ENCODE peak calls at places on chromosomes 11 and 22, in nine cellular contexts. M, A, E, I, L, S, J, Z and V are unnamed samples.

GRCh38 chr11:35868491-35868890 is 75.4 kb upstream of the LDLRAD3 start:
- DNase-seq in M (no peak), A (no peak), E (no peak), I (no peak), L (no peak), S (no peak), J (no peak), Z (no peak), V (no peak)

GRCh38 chr11:123560001-123560400 is 94.4 kb downstream of the SCN3B start:
- DNase-seq in M (peak; percentile 45), A (peak; percentile 74), E (no peak), I (peak; percentile 88), L (no peak), S (no peak), J (peak; percentile 72), Z (no peak), V (peak; percentile 68)

GRCh38 chr11:22711880-22712279 is 45.5 kb downstream of the GAS2 start:
- DNase-seq in M (peak; percentile 12), A (peak; percentile 22), E (no peak), I (no peak), L (no peak), S (no peak), J (no peak), Z (no peak), V (no peak)

GRCh38 chr11:73521621-73522020 is 76.3 kb downstream of the FAM168A start:
- DNase-seq in M (no peak), A (no peak), E (no peak), I (peak; percentile 54), L (peak; percentile 13), S (no peak), J (no peak), Z (peak; percentile 68), V (no peak)

GRCh38 chr22:41848468-41848867 is 15.6 kb downstream of the SREBF2 start:
- DNase-seq in M (no peak), A (peak; percentile 43), E (no peak), I (no peak), L (peak; percentile 35), S (no peak), J (no peak), Z (no peak), V (peak; percentile 39)

GRCh38 chr22:29617922-29618629 is 14.6 kb downstream of the NF2 start:
- DNase-seq in M (no peak), A (peak; percentile 36), E (no peak), I (peak; percentile 68), L (no peak), S (no peak), J (no peak), Z (peak; percentile 71), V (no peak)

GRCh38 chr11:100629671-100630070 is 57.4 kb upstream of the ARHGAP42 start:
- DNase-seq in M (no peak), A (no peak), E (no peak), I (no peak), L (peak; percentile 47), S (no peak), J (no peak), Z (no peak), V (no peak)

GRCh38 chr22:42805998-42806481 is 51.0 kb downstream of the ARFGAP3 start:
- DNase-seq in M (no peak), A (peak; percentile 42), E (no peak), I (no peak), L (no peak), S (no peak), J (no peak), Z (no peak), V (no peak)

GRCh38 chr11:2142300-2142759 is 3.1 kb upstream of the IGF2 start:
- DNase-seq in M (no peak), A (no peak), E (no peak), I (peak; percentile 30), L (no peak), S (no peak), J (no peak), Z (no peak), V (no peak)

GRCh38 chr22:20430641-20431519 is 6.7 kb downstream of the SCARF2 start:
- DNase-seq in M (no peak), A (peak; percentile 54), E (peak; percentile 67), I (no peak), L (peak; percentile 65), S (peak; percentile 33), J (no peak), Z (peak; percentile 33), V (no peak)

DNA sequence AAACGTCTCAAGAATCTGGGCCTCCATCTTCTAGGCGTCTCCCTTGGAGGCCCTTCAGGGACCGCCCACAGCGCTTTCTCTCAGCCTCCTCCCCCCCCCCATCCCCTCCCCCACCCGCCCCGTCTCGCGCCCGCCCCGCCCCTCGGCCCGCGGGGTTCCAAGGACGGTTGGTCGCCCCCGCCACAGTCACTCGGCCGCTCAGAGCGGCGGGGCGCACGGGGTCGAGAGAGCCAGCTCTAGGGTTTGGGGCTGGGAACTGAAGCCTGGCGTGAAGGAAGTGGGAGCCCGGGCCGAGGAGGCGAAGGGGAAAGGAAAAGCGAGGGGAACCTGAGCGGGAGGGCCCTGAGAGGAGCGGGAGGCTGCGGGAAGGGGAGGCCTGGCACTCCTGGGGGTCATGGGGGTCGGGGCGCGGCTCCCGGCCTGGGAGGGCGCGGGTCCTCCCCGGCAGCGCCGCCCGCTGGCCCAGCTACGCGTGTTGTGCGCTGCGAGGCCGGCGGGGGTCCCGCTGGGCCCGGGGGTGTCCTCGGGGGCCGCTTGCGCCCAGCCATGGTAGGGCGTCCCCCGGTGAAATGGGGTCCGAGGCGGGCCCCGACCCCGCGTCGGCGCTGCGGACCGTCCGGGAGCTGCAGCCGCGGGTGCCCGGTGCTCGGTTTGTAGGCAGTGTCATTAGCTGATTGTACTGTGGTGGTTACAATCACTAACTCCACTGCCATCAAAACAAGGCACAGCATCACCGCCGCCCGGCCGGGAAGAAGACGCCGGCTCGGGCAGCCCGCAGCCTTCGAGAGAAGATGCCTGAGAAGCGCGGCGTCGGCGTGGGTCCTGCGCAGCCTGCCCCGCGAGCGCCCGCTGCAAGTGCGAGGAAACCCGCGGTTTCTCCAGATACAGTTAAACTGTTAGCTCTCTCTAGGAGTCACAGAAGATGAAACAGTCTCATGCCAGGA is at the start of gene BTG4:
- DNase-seq in M (no peak), A (no peak), E (peak; percentile 32), I (no peak), L (peak; percentile 31), S (no peak), J (no peak), Z (no peak), V (no peak)
- H3K4me3 ChIP-seq in M (peak within 1 kb of the TSS; percentile 15), A (peak within 1 kb of the TSS; percentile 31), E (peak within 1 kb of the TSS; percentile 27), I (peak within 1 kb of the TSS; percentile 16), L (peak within 1 kb of the TSS; percentile 83), S (peak within 1 kb of the TSS; percentile 19), J (peak within 1 kb of the TSS; percentile 21), Z (no peak within 1 kb of the TSS), V (peak within 1 kb of the TSS; percentile 52)

DNA sequence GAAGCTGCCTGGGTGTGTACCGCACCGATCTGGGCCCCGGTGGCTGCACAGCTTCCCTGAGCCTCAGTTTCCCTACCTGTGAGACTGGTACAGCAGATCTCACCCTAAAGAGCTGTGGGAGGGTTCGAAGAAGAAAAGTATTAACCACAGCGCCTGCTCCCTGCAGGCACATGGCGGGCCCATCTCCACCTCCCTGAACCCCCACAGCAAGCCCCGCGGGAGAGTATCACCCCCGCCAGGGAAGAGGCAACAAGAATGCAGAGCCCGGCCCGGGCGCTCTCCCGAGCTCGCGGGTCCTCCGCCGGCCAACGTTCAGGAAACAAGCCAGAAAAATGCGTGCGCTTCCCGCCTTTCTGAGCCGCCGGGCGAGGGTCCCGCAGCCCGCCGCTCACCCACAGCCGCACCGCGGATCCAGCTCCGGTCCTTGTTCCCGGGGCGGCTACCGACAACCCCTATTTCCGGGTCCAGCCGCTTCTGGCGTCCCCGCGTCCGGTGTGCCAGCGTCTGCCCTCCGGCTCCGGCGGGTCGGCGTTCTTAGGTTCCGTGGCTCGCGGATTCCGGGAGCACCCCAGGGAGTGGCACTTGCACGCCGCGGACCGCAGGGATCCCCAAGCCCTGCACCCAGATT is at the start of gene TOP3B:
- DNase-seq in M (peak; percentile 71), A (peak; percentile 82), E (peak; percentile 99), I (peak; percentile 69), L (peak; percentile 75), S (peak; percentile 66), J (peak; percentile 69), Z (peak; percentile 43), V (peak; percentile 82)
- TF ChIP-seq POLR2A in M (peak; percentile 36), A (no peak), E (no peak), I (peak; percentile 64), L (peak; percentile 82), S (no peak), J (peak; percentile 17), Z (peak; percentile 75), V (no peak)

DNA sequence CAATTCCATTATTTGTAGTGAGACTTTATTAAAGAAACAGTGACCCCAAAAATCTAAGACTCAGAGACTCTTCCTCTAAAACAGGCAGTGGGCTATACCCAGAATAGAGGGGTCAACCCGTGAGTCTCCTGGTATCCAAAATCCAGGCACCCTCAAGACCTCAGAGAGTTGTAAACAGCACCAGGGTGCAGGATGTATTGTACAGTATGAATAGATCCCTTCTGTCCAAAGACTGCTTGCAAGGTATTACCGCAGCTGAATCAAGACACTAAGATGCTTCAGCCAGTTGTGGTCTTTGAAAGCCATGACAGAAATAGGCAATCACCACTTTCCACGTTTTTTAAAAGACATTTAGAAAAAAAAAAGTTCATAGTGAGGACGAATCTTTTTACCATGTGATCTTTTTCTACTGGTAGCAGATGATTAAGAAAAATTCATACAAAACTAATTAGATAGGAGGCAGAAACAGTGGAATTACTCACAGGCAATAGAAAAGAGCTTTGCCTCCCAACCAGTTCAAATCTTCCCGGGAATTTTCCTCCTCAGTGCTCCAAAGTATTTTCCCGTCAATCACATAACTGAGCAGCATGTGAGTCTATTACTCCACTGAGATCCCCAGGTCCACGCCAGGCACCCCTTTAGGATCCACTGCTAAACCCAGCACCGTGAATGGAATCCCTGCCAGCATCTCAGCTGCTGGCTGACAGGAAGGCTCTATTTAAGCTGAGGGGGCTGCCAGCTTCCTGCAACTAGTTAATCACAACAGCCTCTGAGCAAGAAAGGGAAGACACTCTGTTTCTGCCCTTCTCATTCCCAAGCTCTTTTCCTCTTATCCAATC is 113.1 kb downstream of the ETS1 start:
- DNase-seq in M (no peak), A (no peak), E (no peak), I (no peak), L (no peak), S (no peak), J (no peak), Z (no peak), V (no peak)
- H3K4me1 ChIP-seq in M (peaks cover 10% of the 10 kb centered on the region), A (peaks cover 24% of the 10 kb centered on the region), E (peaks cover 6% of the 10 kb centered on the region), I (peaks cover 31% of the 10 kb centered on the region), L (peaks cover 5% of the 10 kb centered on the region), S (no peaks in the 10 kb centered on the region), J (peaks cover 30% of the 10 kb centered on the region), Z (peaks cover 18% of the 10 kb centered on the region), V (peaks cover 11% of the 10 kb centered on the region)

GRCh38 chr22:39535831-39536449 is 3.4 kb upstream of the RPS19BP1 start:
- DNase-seq in M (no peak), A (no peak), E (no peak), I (no peak), L (no peak), S (no peak), J (no peak), Z (no peak), V (no peak)

GRCh38 chr22:39534092-39534506 is 1.6 kb upstream of the RPS19BP1 start:
- DNase-seq in M (no peak), A (no peak), E (no peak), I (no peak), L (no peak), S (no peak), J (no peak), Z (no peak), V (no peak)

GRCh38 chr22:39536711-39537110 is 4.2 kb upstream of the RPS19BP1 start:
- DNase-seq in M (no peak), A (no peak), E (no peak), I (no peak), L (no peak), S (no peak), J (no peak), Z (no peak), V (no peak)

GRCh38 chr22:39535302-39535805 is 2.8 kb upstream of the RPS19BP1 start:
- DNase-seq in M (no peak), A (no peak), E (no peak), I (no peak), L (no peak), S (no peak), J (no peak), Z (no peak), V (no peak)

GRCh38 chr22:39534591-39535301 is 2.2 kb upstream of the RPS19BP1 start:
- DNase-seq in M (peak; percentile 84), A (peak; percentile 86), E (peak; percentile 74), I (peak; percentile 53), L (peak; percentile 62), S (peak; percentile 80), J (peak; percentile 82), Z (no peak), V (peak; percentile 81)
- H3K4me3 ChIP-seq in M (no peak overlapping the region), A (no peak overlapping the region), E (no peak overlapping the region), I (no peak overlapping the region), L (no peak overlapping the region), S (no peak overlapping the region), J (peak overlapping the region; percentile 8), Z (peak overlapping the region; percentile 28), V (peak overlapping the region; percentile 28)